ENCODE peak calls at places on chromosomes 11 and 22, in six cellular contexts. C is stomach, E is SK-N-SH, Q is breast epithelium, N is GM12878, L is HCT116. T is an unnamed sample.

GRCh38 chr11:20066013-20066782 is 94.1 kb downstream of the DBX1 start:
- DNase-seq in L (no peak), N (no peak), E (no peak), Q (no peak), C (no peak), T (no peak)

GRCh38 chr22:46047841-46048595 is 71.1 kb upstream of the WNT7B start:
- DNase-seq in C (peak; percentile 26), E (no peak), N (no peak), L (no peak), Q (peak; percentile 60), T (no peak)

GRCh38 chr22:30985561-30986208 is 16.6 kb downstream of the TUG1 start:
- DNase-seq in N (no peak), L (no peak), Q (no peak), C (no peak), E (no peak), T (no peak)

GRCh38 chr11:33724644-33725035 is 11.6 kb downstream of the CD59 start:
- DNase-seq in C (no peak), Q (peak; percentile 32), L (no peak), E (no peak), N (no peak), T (no peak)

GRCh38 chr11:63999349-64000025 is 13.2 kb downstream of the OTUB1 start:
- DNase-seq in C (peak; percentile 85), Q (peak; percentile 80), L (no peak), E (peak; percentile 66), N (no peak), T (no peak)

GRCh38 chr11:59923813-59924212 is 14.4 kb upstream of the OOSP1 start:
- DNase-seq in Q (no peak), N (no peak), L (no peak), E (no peak), C (no peak), T (no peak)

GRCh38 chr11:8260202-8260996 is 3.3 kb downstream of the LMO1 start:
- DNase-seq in L (no peak), Q (no peak), N (no peak), C (peak; percentile 14), E (no peak), T (no peak)

GRCh38 chr11:13114566-13115465 is 105.7 kb downstream of the RASSF10 start:
- DNase-seq in Q (peak; percentile 29), L (no peak), E (peak; percentile 31), C (peak; percentile 50), N (no peak), T (no peak)

GRCh38 chr11:119688362-119688761 is 40.6 kb downstream of the NECTIN1 start:
- DNase-seq in E (no peak), C (no peak), N (no peak), Q (no peak), L (no peak), T (no peak)

GRCh38 chr11:9490376-9490775 is 29.6 kb downstream of the ZNF143 start:
- DNase-seq in C (no peak), L (no peak), Q (no peak), N (no peak), E (no peak), T (no peak)

GRCh38 chr11:132123854-132124835 is 753.7 kb downstream of the NTM start:
- DNase-seq in E (no peak), N (peak; percentile 28), L (no peak), C (no peak), Q (no peak), T (no peak)

DNA sequence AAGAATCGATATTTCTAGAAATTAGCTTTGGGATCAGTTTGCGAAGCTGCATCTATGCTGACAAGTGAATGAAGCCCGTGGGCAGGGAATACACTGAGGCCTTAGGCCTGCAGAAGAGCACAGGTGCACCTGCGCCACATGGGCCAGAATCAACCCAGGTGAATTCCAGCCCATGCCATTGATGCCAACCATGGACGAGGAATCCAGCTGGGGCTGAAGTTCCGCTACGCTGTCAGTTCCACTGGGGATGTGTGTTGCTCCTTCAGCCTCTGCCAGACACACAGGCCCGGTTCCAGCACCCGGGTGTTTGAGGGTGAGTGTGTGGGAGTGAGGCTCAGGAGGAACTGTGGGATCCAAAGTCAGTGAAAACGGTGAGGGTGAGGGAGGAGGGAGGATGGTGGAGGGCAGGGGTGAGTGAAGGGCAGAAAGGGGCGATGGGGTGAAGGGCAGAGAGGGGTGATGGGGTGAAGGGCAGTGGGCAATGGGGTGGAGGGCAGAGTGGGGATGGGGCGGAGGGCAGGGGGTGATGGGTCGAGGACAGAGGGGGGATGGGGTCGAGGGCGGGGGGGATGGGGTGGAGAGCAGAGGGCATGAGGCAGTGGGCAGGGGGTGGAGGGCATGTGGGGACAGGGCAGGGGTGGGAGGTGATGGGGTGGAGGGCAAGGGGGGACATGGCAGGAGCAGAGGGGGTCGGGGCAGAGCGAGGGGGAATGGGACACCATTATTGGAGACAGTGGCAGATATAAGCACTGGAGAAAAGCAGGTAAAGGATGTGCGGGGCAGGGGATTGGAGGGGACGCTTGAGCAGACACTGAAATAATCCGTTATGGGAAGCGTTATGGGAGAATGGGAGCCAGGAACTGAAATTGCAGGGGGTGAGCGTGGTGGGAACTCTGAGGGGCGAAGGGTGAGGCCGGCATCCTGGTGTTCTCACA is 931.6 kb downstream of the BRD1 start:
- DNase-seq in N (no peak), Q (no peak), C (no peak), E (no peak), L (no peak), T (no peak)
- H3K9me3 ChIP-seq in N (no peaks in the 10 kb centered on the region), Q (no peaks in the 10 kb centered on the region), C (no peaks in the 10 kb centered on the region), E (no peaks in the 10 kb centered on the region), L (no peaks in the 10 kb centered on the region), T (no peaks in the 10 kb centered on the region)

GRCh38 chr22:23837496-23837859 is 1.3 kb downstream of the DERL3 start:
- DNase-seq in E (peak; percentile 18), N (no peak), C (no peak), L (no peak), Q (no peak), T (no peak)

GRCh38 chr22:23836692-23837495 is 1.9 kb downstream of the DERL3 start:
- DNase-seq in C (no peak), L (no peak), E (peak; percentile 23), Q (no peak), N (no peak), T (no peak)

GRCh38 chr22:23837911-23838685 is 708 bp downstream of the DERL3 start:
- DNase-seq in L (no peak), N (no peak), C (no peak), Q (no peak), E (peak; percentile 10), T (no peak)

GRCh38 chr22:23840026-23840425 is 1.2 kb upstream of the DERL3 start:
- DNase-seq in E (no peak), Q (no peak), C (no peak), N (no peak), L (no peak), T (no peak)

DNA sequence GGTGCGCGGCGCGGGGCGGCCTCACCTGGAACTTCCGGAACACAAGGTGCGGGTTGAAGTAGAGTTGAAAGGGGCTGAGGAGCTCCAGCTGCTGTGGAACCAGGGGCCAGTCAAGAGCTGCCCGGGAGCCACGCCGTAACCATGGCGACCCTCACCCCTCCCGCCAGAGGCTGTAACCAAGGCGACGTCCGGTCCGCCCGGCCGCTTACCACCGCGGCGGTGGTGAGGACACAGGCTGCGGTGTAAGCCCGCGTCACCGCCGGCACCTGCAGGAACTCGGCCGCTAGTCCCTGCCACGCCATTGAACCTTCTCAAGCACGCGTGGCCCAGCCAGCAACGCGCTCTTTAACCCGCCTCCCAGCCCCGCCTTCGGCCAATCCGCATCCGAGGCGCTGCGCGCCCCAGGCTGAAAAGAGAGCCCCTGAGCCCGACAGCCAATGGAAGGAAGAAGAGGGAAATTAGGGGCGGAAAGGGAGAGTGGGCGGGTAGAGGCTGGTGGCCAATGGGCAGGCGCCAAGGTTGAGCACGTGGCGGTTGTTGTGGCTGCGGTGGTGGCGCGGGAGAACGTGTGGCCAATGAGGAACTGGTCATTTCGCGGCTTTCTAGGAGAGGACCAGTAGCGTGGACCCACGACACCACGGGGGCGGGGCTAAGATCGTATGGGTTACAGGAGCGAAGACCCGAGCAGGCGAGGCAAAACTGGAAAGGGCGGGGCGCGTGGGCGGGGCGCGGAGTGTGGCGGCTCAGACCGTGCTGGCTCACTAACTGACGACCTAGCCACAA is at the start of gene DERL3:
- DNase-seq in C (peak; percentile 99), Q (peak; percentile 96), E (peak; percentile 41), L (no peak), N (peak; percentile 98), T (peak; percentile 84)
- TF ChIP-seq POLR2AphosphoS5 in C (peak; percentile 57), Q (no peak), E (no peak), L (no peak), N (no peak), T (peak; percentile 27)

DNA sequence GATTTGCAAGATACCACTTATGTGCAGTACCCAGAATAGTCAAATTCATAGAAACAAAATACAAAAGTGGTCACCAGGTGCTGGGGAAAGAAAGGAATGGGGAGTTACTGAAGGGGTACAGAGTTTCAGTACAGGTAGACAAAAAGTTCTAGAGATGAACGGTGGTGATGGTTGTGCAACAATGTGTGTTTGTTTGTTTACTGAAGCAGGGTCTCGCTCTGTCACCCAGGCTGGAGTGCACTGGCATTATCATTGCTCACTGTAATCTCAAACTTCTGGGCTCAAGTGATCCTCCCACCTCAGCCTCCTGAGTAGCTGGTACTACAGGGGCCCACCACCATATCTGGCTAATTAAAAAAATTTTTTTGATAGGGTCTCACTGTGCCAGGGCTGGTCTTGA is 12.1 kb downstream of the UBE2L6 start:
- DNase-seq in Q (no peak), C (no peak), E (no peak), L (no peak), N (no peak), T (no peak)
- H3K36me3 ChIP-seq in Q (peaks cover 7% of the 10 kb centered on the region), C (peaks cover 100% of the 10 kb centered on the region), E (peaks cover 43% of the 10 kb centered on the region), L (no peaks in the 10 kb centered on the region), N (peaks cover 55% of the 10 kb centered on the region), T (no peaks in the 10 kb centered on the region)

DNA sequence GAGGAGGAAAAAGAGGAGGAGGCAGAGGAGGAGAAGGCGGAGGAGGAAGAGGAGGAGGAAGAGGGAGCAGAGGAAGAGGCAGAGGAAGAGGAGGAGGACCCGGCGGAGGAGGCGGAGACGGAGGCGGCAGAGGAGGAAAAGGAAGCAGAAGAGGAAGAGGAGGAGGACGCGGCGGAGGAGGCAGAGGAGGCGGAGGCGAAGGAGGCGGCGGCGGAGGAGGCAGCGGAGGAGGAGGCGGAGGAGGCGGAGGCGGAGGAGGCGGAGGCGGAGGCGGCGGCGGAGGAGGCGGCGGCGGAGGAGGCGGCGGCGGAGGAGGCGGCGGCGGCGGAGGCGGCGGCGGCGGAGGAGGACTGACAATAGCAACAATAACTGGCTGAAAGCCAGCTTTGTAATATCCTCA is 616.6 kb downstream of the TBC1D22A start:
- DNase-seq in C (no peak), N (no peak), Q (no peak), L (no peak), E (no peak), T (no peak)
- H3K9me3 ChIP-seq in C (no peaks in the 10 kb centered on the region), N (no peaks in the 10 kb centered on the region), Q (no peaks in the 10 kb centered on the region), L (no peaks in the 10 kb centered on the region), E (no peaks in the 10 kb centered on the region), T (no peaks in the 10 kb centered on the region)

GRCh38 chr11:65572356-65573043 is at the start of gene FAM89B:
- DNase-seq in L (no peak), N (no peak), Q (peak; percentile 89), E (peak; percentile 89), C (peak; percentile 93), T (no peak)
- TF ChIP-seq POLR2AphosphoS5 in L (peak; percentile 62), N (no peak), Q (no peak), E (peak; percentile 28), C (peak; percentile 74), T (peak; percentile 46)

DNA sequence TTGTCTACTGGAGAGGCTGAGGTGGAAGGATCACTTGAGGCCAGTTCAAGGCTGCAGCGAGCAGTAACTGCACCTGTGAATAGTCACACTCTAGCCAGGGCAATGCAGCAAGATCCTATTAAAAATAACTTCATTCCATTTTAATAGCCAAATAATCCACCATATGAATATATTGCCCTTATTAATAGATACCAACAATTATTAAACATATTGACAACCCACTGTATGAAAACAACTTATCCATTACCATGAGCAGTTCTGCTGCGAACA is 10.4 kb downstream of the GATD1 start:
- DNase-seq in L (no peak), N (no peak), C (no peak), Q (no peak), E (no peak), T (no peak)
- H3K36me3 ChIP-seq in L (peaks cover 61% of the 10 kb centered on the region), N (peaks cover 24% of the 10 kb centered on the region), C (peaks cover 87% of the 10 kb centered on the region), Q (no peaks in the 10 kb centered on the region), E (peaks cover 57% of the 10 kb centered on the region), T (peaks cover 64% of the 10 kb centered on the region)

T was measured in SK-N-MC.